ENCODE peak calls at places on chromosomes 12 and 14, in five cellular contexts. X is cardiac muscle cell, T is OCI-LY7, J is dorsolateral prefrontal cortex, I is body of pancreas. Q is an unnamed sample.

GRCh38 chr12:103313894-103314293 is 181.9 kb downstream of the C12orf42 start:
- DNase-seq in I (no peak), X (no peak), J (no peak), T (no peak), Q (no peak)

GRCh38 chr14:77142289-77142814 is 761 bp upstream of the ZDHHC22 start:
- DNase-seq in X (no peak), I (no peak), J (no peak), T (no peak), Q (no peak)

GRCh38 chr14:67618617-67619063 is 1.1 kb upstream of the ARG2 start:
- DNase-seq in J (no peak), X (peak), I (no peak), T (peak), Q (peak)

GRCh38 chr14:64220466-64220865 is 73.7 kb downstream of the ESR2 start:
- DNase-seq in X (peak), T (no peak), J (peak), I (peak), Q (no peak)

GRCh38 chr14:49977126-49977841 is 84.4 kb downstream of the ARF6 start:
- DNase-seq in J (no peak), I (no peak), X (no peak), T (peak), Q (no peak)

GRCh38 chr14:29629839-29630238 is 297.8 kb downstream of the PRKD1 start:
- DNase-seq in T (no peak), J (no peak), I (no peak), X (peak), Q (no peak)

GRCh38 chr12:62933871-62934798 is 815 bp downstream of the PPM1H start:
- DNase-seq in X (peak), T (peak), I (peak), J (peak), Q (no peak)

GRCh38 chr12:101941306-101942000 is 64.1 kb downstream of the DRAM1 start:
- DNase-seq in I (no peak), J (no peak), T (peak), X (no peak), Q (no peak)

GRCh38 chr12:49626169-49626835 is 2.9 kb downstream of the PRPF40B start:
- DNase-seq in X (no peak), I (no peak), J (no peak), T (no peak), Q (no peak)

GRCh38 chr12:113850309-113851056 is 115.6 kb downstream of the RBM19 start:
- DNase-seq in X (peak), T (no peak), J (peak), I (no peak), Q (no peak)

GRCh38 chr14:95313707-95314106 is 6.0 kb downstream of the CLMN start:
- DNase-seq in I (peak), J (peak), T (no peak), X (peak), Q (no peak)

GRCh38 chr14:74712499-74713394 is at the start of the genes AREL1 and FCF1:
- DNase-seq in J (peak), X (peak), I (peak), T (peak), Q (peak)

GRCh38 chr14:92190768-92191167 is 69.0 kb downstream of the CPSF2 start:
- DNase-seq in J (no peak), X (no peak), T (no peak), I (no peak), Q (no peak)

GRCh38 chr14:61925043-61925442 is 162.8 kb downstream of the SNAPC1 start:
- DNase-seq in T (peak), J (no peak), X (peak), I (no peak), Q (no peak)

GRCh38 chr14:78446807-78447206 is 276.6 kb downstream of the NRXN3 start:
- DNase-seq in X (peak), T (no peak), J (no peak), I (no peak), Q (no peak)

GRCh38 chr14:105856676-105857222 is 330.4 kb downstream of the TMEM121 start:
- DNase-seq in X (no peak), I (no peak), J (peak), T (peak), Q (no peak)

GRCh38 chr12:78430501-78430900 is 434.1 kb upstream of the SYT1 start:
- DNase-seq in J (no peak), X (no peak), T (no peak), I (no peak), Q (no peak)

DNA sequence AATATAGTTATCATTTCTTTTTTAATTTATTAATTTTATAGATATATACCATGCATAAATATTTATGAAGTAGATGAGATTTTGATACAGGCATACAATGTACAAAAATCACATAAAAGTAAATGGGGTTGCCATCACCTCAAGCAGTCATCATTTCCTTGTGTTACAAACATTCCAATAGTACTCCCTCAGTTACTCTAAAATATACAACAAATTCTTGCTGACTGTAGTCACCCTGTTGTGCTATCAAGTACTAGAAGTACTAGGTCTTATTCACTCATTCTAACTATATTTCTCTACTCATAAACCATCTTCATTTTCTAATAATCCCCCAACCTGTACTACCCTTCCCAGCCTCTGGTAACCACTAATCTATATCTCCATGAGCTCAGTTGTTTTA is 432.6 kb upstream of the SYT1 start:
- DNase-seq in I (no peak), X (no peak), T (no peak), J (no peak), Q (no peak)
- H3K27ac ChIP-seq in I (no peak), X (no peak), T (no peak), J (no peak), Q (no peak)

GRCh38 chr12:131044136-131044535 is 90.4 kb downstream of the ADGRD1 start:
- DNase-seq in J (no peak), T (no peak), X (no peak), I (no peak), Q (no peak)

GRCh38 chr12:131042848-131043245 is 89.1 kb downstream of the ADGRD1 start:
- DNase-seq in J (no peak), X (no peak), T (no peak), I (no peak), Q (no peak)

GRCh38 chr12:131043401-131043871 is 89.7 kb downstream of the ADGRD1 start:
- DNase-seq in X (no peak), J (no peak), T (no peak), I (no peak), Q (no peak)

GRCh38 chr12:131045705-131046460 is 92.2 kb downstream of the ADGRD1 start:
- DNase-seq in T (no peak), I (no peak), J (no peak), X (no peak), Q (no peak)

GRCh38 chr12:131044760-131045381 is 91.2 kb downstream of the ADGRD1 start:
- DNase-seq in T (no peak), J (no peak), I (no peak), X (no peak), Q (no peak)
- H3K27ac ChIP-seq in T (no peak), J (no peak), I (no peak), X (no peak), Q (no peak)

DNA sequence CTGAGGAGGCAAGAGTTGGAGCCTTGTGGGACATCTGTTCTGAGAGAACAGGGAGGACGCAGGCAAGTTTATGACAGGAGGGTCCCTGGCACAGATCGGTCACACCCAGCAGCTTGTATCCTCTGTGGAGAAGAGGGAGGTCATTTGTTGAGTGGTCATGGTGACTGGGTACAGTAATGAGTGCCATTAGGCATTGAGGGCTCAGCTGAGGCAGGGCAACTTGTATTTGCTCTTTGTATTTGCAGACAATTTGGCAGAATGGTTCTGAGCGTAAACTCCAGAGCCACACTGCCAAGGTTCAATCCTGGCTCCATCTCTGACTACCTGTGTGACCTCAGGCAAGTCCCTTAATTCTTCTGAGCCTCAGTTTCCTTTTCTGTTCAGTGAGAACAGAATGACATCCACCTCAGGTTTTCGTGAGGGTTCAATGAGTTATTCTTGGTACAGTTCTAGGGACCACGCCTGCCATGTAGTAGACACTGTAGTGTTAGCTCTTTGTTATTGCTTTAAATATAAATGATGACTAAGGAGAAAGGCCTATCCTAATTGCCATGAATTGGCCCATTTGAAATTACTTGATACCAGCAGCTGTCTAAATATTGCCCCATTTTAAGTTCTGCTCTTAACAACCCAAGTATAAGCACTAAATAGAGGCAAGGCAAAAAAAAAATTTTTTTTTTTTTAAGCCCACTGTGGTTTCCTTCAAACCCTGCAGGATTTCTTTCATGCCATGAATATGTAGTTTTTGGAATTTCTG is 84.4 kb downstream of the BORCS5 start:
- DNase-seq in X (no peak), J (no peak), T (no peak), I (no peak), Q (no peak)
- H3K27ac ChIP-seq in X (peak), J (no peak), T (no peak), I (peak), Q (peak)

GRCh38 chr12:30794020-30794419 is 39.3 kb upstream of the CAPRIN2 start:
- DNase-seq in J (no peak), I (no peak), X (peak), T (no peak), Q (no peak)

GRCh38 chr12:30796508-30796780 is 41.7 kb upstream of the CAPRIN2 start:
- DNase-seq in I (peak), T (no peak), J (no peak), X (peak), Q (no peak)

GRCh38 chr12:30795660-30796507 is 41.1 kb upstream of the CAPRIN2 start:
- DNase-seq in T (no peak), I (peak), X (peak), J (peak), Q (no peak)

GRCh38 chr12:30795410-30795659 is 40.6 kb upstream of the CAPRIN2 start:
- DNase-seq in X (no peak), I (no peak), T (no peak), J (no peak), Q (no peak)

DNA sequence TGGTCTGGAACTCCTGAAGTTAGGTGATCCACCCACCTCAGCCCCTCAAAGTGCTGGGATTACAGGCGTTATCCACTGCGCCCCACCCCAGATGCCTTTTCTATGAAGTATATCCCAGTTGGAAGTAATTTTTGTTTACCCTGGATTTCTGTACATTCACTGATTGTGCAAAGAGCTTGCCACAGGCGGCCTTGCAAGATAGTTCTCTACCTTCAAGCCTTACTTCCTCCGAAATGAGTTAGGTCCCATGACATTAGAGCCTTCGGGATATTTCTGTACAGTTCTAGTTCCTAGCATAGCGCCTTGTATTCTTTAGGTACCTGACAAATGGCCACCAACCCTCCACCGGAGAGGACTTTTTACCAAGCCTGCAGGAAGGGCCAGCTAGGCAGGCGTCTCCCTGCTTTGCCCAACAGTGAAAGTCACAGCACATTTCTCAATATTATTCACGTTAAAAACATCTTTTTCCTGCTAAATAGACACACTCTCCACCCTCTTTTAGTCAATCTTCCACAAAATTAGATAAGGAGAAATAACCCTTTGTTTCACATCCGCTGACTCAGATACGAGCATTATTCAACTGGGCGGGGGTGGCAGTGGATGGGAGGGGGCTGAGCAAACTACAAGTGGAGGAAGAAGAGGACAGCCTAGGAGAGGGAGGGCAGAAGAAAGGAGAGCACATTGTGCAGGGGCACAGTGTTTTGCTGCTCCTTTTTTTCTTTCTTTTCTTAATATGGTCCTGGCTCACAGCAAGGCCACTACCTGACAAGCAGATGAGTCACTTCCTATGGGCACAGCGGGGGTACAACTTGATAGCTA is 40.0 kb upstream of the CAPRIN2 start:
- DNase-seq in J (no peak), X (peak), I (peak), T (no peak), Q (no peak)
- H3K27ac ChIP-seq in J (peak), X (no peak), I (no peak), T (no peak), Q (no peak)

DNA sequence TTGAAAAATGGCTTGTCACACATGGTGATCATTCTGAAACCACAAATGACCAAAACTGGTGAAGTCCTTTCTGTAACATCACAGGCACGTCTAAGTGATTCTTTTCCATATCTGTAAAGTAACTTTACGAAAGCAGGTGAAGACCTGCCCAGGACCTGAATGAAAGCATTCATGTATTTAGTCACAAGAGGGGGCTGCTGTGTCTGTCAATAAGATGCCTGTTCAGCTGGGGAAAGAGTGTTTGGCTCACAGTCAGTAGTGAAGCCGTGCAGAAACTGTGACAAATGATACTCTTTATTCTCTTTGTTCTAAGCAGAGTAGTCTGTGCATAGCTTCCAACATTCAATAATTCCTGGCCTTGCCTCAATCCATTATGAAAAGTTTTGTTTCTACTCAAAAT is 373.5 kb upstream of the OR4E1 start:
- DNase-seq in X (no peak), J (no peak), I (no peak), T (peak), Q (no peak)
- H3K27ac ChIP-seq in X (no peak), J (no peak), I (no peak), T (no peak), Q (no peak)

DNA sequence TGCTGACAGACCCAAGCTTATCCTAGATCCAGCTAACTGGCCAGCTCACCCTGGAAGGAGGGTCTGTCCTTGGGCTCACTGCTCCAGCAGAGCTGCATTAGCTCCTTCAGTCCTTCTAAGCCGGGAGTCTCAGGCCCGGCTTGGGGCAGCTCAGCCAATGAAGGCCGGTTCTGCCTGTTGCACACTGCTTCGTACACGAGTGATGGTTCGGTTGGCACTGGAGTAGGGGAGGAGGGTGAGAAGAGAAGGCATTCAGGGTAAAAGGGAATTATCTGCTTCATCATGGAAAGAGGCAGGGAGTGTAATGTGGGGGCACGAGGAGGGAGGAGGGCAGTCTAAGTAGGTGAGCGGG is 2.0 kb downstream of the RIPK3 start:
- DNase-seq in J (no peak), T (no peak), I (no peak), X (no peak), Q (no peak)
- H3K27ac ChIP-seq in J (no peak), T (no peak), I (no peak), X (no peak), Q (no peak)

DNA sequence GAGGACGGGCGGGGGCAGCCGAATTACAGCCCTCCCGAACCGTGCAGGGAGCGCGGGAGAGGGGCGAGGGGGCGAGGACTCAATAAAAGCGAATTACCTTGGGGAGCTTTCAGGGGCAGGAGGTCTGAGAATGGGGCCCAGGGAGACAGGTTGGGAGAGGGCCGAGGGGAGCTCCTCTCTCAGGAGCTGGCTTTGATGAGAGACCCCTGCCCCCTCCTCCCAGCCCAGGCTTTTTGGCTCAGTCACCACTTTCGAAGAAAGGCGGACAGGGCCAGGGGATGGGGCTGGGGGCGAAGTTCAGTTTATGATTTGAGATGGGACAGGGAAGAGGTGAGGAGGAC is 783 bp downstream of the HOXC9 start:
- DNase-seq in X (no peak), T (no peak), J (no peak), I (no peak), Q (no peak)
- H3K27ac ChIP-seq in X (no peak), T (no peak), J (no peak), I (no peak), Q (no peak)

GRCh38 chr12:53211476-53212381 is 4.7 kb upstream of the ITGB7 start:
- DNase-seq in J (no peak), T (peak), I (no peak), X (no peak), Q (no peak)

GRCh38 chr12:53212931-53213330 is 5.9 kb upstream of the ITGB7 start:
- DNase-seq in T (no peak), X (no peak), I (no peak), J (no peak), Q (no peak)

GRCh38 chr12:53214221-53214620 is 7.2 kb upstream of the ITGB7 start:
- DNase-seq in J (no peak), X (no peak), I (no peak), T (no peak), Q (no peak)

GRCh38 chr12:53214687-53215455 is 7.8 kb upstream of the ITGB7 start:
- DNase-seq in X (no peak), T (peak), J (no peak), I (no peak), Q (no peak)

DNA sequence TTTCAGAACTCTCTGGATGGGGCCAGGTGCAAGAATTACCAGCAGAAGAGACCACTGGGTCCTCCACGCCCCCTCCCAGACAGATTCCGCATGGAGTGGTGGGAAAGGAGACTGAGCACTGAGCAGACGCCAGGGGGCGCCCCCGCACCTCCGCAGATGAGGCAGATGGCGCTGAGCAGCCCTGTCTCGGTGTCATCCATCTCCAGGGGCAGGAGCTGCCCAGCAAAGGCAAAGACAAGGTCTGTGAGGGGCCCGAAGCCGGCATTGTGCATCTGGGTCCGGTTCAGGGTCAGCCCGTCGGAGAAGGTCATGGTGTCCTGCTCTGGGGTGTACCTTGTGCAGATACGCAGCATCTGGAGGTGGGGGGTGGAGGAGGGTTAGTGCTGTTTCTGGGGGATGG is 6.3 kb upstream of the ITGB7 start:
- DNase-seq in J (peak), I (peak), X (peak), T (peak), Q (peak)
- H3K27ac ChIP-seq in J (no peak), I (no peak), X (no peak), T (no peak), Q (no peak)

GRCh38 chr12:21627924-21628323 is 23.3 kb upstream of the GYS2 start:
- DNase-seq in X (no peak), I (peak), J (no peak), T (no peak), Q (no peak)
- H3K27ac ChIP-seq in X (no peak), I (no peak), J (no peak), T (no peak), Q (no peak)

GRCh38 chr14:53127151-53127550 is 26.0 kb downstream of the DDHD1 start:
- DNase-seq in X (no peak), J (no peak), T (no peak), I (no peak), Q (no peak)
- H3K27ac ChIP-seq in X (no peak), J (no peak), T (peak), I (no peak), Q (no peak)

Q was measured in CD4-positive, alpha-beta T cell.